ENCODE peak calls at places on chromosomes 12 and 14, in six cellular contexts. One of them, this sample, is unnamed.

GRCh38 chr14:49051328-49052060 is 534.7 kb downstream of the RPS29 start:
- DNase-seq in neural progenitor cell: no peak
- DNase-seq in mucosa of descending colon: no peak
- DNase-seq in coronary artery: no peak
- DNase-seq in fibroblast of pulmonary artery: no peak
- DNase-seq in uterus: no peak
- DNase-seq in this sample: no peak

GRCh38 chr12:58202933-58203713 is 261.8 kb downstream of the ATP23 start:
- DNase-seq in mucosa of descending colon: no peak
- DNase-seq in fibroblast of pulmonary artery: peak
- DNase-seq in neural progenitor cell: no peak
- DNase-seq in uterus: no peak
- DNase-seq in coronary artery: no peak
- DNase-seq in this sample: no peak

GRCh38 chr14:72701610-72702009 is 192.3 kb downstream of the DPF3 start:
- DNase-seq in uterus: no peak
- DNase-seq in coronary artery: no peak
- DNase-seq in fibroblast of pulmonary artery: no peak
- DNase-seq in neural progenitor cell: peak
- DNase-seq in mucosa of descending colon: no peak
- DNase-seq in this sample: no peak

GRCh38 chr12:45296046-45296586 is 80.2 kb downstream of the ANO6 start:
- DNase-seq in coronary artery: no peak
- DNase-seq in neural progenitor cell: no peak
- DNase-seq in fibroblast of pulmonary artery: no peak
- DNase-seq in uterus: no peak
- DNase-seq in mucosa of descending colon: no peak
- DNase-seq in this sample: no peak

GRCh38 chr14:71202881-71203280 is 295.6 kb downstream of the PCNX1 start:
- DNase-seq in mucosa of descending colon: no peak
- DNase-seq in neural progenitor cell: no peak
- DNase-seq in uterus: no peak
- DNase-seq in fibroblast of pulmonary artery: peak
- DNase-seq in coronary artery: no peak
- DNase-seq in this sample: no peak

GRCh38 chr12:29517265-29517664 is 19.8 kb upstream of the OVCH1 start:
- DNase-seq in coronary artery: no peak
- DNase-seq in neural progenitor cell: no peak
- DNase-seq in mucosa of descending colon: peak
- DNase-seq in uterus: no peak
- DNase-seq in fibroblast of pulmonary artery: no peak
- DNase-seq in this sample: no peak

GRCh38 chr14:50013198-50013918 is 103.0 kb downstream of the VCPKMT start:
- DNase-seq in coronary artery: no peak
- DNase-seq in fibroblast of pulmonary artery: no peak
- DNase-seq in mucosa of descending colon: no peak
- DNase-seq in neural progenitor cell: no peak
- DNase-seq in uterus: no peak
- DNase-seq in this sample: no peak

GRCh38 chr12:121883315-121883660 is 5.3 kb upstream of the PSMD9 start:
- DNase-seq in coronary artery: no peak
- DNase-seq in uterus: no peak
- DNase-seq in mucosa of descending colon: no peak
- DNase-seq in fibroblast of pulmonary artery: no peak
- DNase-seq in neural progenitor cell: peak
- DNase-seq in this sample: no peak

GRCh38 chr12:89474615-89475014 is 50.0 kb downstream of the GALNT4 start:
- DNase-seq in uterus: no peak
- DNase-seq in fibroblast of pulmonary artery: no peak
- DNase-seq in mucosa of descending colon: no peak
- DNase-seq in coronary artery: no peak
- DNase-seq in neural progenitor cell: no peak
- DNase-seq in this sample: no peak

GRCh38 chr14:31897581-31898186 is 179.4 kb upstream of the ARHGAP5 start:
- DNase-seq in fibroblast of pulmonary artery: peak
- DNase-seq in mucosa of descending colon: peak
- DNase-seq in neural progenitor cell: peak
- DNase-seq in uterus: no peak
- DNase-seq in coronary artery: no peak
- DNase-seq in this sample: no peak

GRCh38 chr12:80269953-80270552 is 170.7 kb downstream of the OTOGL start:
- DNase-seq in fibroblast of pulmonary artery: peak
- DNase-seq in coronary artery: no peak
- DNase-seq in neural progenitor cell: peak
- DNase-seq in mucosa of descending colon: peak
- DNase-seq in uterus: no peak
- DNase-seq in this sample: peak

GRCh38 chr14:44771495-44771894 is 190.3 kb downstream of the KLHL28 start:
- DNase-seq in coronary artery: no peak
- DNase-seq in mucosa of descending colon: no peak
- DNase-seq in neural progenitor cell: no peak
- DNase-seq in fibroblast of pulmonary artery: no peak
- DNase-seq in uterus: no peak
- DNase-seq in this sample: no peak

GRCh38 chr14:105317546-105317945 is 3.0 kb downstream of the PACS2 start:
- DNase-seq in fibroblast of pulmonary artery: peak
- DNase-seq in uterus: no peak
- DNase-seq in neural progenitor cell: no peak
- DNase-seq in mucosa of descending colon: no peak
- DNase-seq in coronary artery: no peak
- DNase-seq in this sample: peak
- TF ChIP-seq CTCF in fibroblast of pulmonary artery: no peak
- TF ChIP-seq CTCF in uterus: peak
- TF ChIP-seq CTCF in neural progenitor cell: no peak
- TF ChIP-seq CTCF in mucosa of descending colon: no peak
- TF ChIP-seq CTCF in coronary artery: no peak
- TF ChIP-seq CTCF in this sample: no peak

GRCh38 chr14:89848165-89848564 is 106.4 kb downstream of the EFCAB11 start:
- DNase-seq in uterus: no peak
- DNase-seq in neural progenitor cell: no peak
- DNase-seq in mucosa of descending colon: no peak
- DNase-seq in coronary artery: no peak
- DNase-seq in fibroblast of pulmonary artery: peak
- DNase-seq in this sample: peak
- TF ChIP-seq CTCF in uterus: no peak
- TF ChIP-seq CTCF in neural progenitor cell: peak
- TF ChIP-seq CTCF in mucosa of descending colon: no peak
- TF ChIP-seq CTCF in coronary artery: no peak
- TF ChIP-seq CTCF in fibroblast of pulmonary artery: peak
- TF ChIP-seq CTCF in this sample: peak

DNA sequence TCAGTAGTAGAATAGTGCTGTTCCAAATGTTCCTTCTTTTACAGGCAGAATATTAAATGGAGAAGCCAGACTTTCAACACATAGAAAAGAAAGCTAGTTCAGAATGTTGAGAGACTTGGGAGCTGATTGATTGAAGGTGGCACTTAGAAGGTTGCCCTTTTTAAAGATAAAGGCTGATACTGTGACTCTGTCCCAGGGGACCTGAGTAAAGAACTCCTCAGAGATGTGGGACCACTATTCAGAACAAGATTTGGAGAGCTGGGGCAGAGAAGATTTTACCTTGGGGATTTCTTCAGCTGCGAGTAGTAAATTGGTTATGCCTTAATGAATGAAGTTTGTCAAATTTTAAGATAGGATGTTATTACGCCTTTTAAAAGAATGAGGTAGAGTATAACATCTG is 21.4 kb upstream of the BTG1 start:
- DNase-seq in mucosa of descending colon: no peak
- DNase-seq in uterus: no peak
- DNase-seq in fibroblast of pulmonary artery: no peak
- DNase-seq in coronary artery: no peak
- DNase-seq in neural progenitor cell: no peak
- DNase-seq in this sample: no peak
- TF ChIP-seq CTCF in mucosa of descending colon: no peak
- TF ChIP-seq CTCF in uterus: no peak
- TF ChIP-seq CTCF in fibroblast of pulmonary artery: no peak
- TF ChIP-seq CTCF in coronary artery: no peak
- TF ChIP-seq CTCF in neural progenitor cell: no peak
- TF ChIP-seq CTCF in this sample: no peak

DNA sequence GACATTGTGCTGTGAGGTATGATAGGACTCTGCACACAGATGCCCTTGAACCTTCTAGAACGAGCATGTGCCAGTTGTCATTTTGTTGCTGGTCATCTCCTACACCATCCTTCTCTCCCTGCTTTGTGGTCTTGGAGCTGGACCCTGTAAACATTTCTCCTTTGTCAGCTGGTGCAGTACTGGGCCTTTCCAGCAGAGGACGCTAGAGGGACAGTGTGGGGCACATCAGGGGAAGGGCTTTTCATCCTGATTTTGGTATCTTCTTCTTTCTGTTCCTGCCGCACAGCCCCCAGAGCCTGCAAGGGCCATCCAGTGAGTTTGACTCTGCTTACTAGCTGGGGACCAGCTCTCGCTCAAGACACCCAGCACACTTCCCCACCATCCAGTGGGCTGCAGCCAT is 484.6 kb downstream of the AACS start:
- DNase-seq in coronary artery: no peak
- DNase-seq in mucosa of descending colon: no peak
- DNase-seq in uterus: no peak
- DNase-seq in fibroblast of pulmonary artery: no peak
- DNase-seq in neural progenitor cell: no peak
- DNase-seq in this sample: no peak
- TF ChIP-seq CTCF in coronary artery: no peak
- TF ChIP-seq CTCF in mucosa of descending colon: no peak
- TF ChIP-seq CTCF in uterus: no peak
- TF ChIP-seq CTCF in fibroblast of pulmonary artery: peak
- TF ChIP-seq CTCF in neural progenitor cell: peak
- TF ChIP-seq CTCF in this sample: peak

DNA sequence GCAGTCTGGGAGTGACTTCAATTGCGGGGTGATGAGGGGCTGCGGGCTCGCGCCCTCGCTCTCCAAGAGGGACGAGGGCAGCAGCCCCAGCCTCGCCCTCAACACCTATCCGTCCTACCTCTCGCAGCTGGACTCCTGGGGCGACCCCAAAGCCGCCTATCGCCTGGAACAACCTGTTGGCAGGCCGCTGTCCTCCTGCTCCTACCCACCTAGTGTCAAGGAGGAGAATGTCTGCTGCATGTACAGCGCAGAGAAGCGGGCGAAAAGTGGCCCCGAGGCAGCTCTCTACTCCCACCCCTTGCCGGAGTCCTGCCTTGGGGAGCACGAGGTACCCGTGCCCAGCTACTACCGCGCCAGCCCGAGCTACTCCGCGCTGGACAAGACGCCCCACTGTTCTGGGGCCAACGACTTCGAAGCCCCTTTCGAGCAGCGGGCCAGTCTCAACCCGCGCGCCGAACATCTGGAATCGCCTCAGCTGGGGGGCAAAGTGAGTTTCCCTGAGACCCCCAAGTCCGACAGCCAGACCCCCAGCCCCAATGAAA is 483 bp downstream of the HOXC10 start:
- DNase-seq in uterus: no peak
- DNase-seq in mucosa of descending colon: no peak
- DNase-seq in fibroblast of pulmonary artery: no peak
- DNase-seq in neural progenitor cell: no peak
- DNase-seq in coronary artery: no peak
- DNase-seq in this sample: no peak
- TF ChIP-seq CTCF in uterus: no peak
- TF ChIP-seq CTCF in mucosa of descending colon: no peak
- TF ChIP-seq CTCF in fibroblast of pulmonary artery: no peak
- TF ChIP-seq CTCF in neural progenitor cell: no peak
- TF ChIP-seq CTCF in coronary artery: no peak
- TF ChIP-seq CTCF in this sample: peak

GRCh38 chr14:24817638-24818053 is 183.7 kb upstream of the GZMB start:
- DNase-seq in neural progenitor cell: peak
- DNase-seq in uterus: no peak
- DNase-seq in fibroblast of pulmonary artery: peak
- DNase-seq in mucosa of descending colon: peak
- DNase-seq in coronary artery: no peak
- DNase-seq in this sample: no peak
- TF ChIP-seq CTCF in neural progenitor cell: peak
- TF ChIP-seq CTCF in uterus: no peak
- TF ChIP-seq CTCF in fibroblast of pulmonary artery: peak
- TF ChIP-seq CTCF in mucosa of descending colon: no peak
- TF ChIP-seq CTCF in coronary artery: no peak
- TF ChIP-seq CTCF in this sample: peak

DNA sequence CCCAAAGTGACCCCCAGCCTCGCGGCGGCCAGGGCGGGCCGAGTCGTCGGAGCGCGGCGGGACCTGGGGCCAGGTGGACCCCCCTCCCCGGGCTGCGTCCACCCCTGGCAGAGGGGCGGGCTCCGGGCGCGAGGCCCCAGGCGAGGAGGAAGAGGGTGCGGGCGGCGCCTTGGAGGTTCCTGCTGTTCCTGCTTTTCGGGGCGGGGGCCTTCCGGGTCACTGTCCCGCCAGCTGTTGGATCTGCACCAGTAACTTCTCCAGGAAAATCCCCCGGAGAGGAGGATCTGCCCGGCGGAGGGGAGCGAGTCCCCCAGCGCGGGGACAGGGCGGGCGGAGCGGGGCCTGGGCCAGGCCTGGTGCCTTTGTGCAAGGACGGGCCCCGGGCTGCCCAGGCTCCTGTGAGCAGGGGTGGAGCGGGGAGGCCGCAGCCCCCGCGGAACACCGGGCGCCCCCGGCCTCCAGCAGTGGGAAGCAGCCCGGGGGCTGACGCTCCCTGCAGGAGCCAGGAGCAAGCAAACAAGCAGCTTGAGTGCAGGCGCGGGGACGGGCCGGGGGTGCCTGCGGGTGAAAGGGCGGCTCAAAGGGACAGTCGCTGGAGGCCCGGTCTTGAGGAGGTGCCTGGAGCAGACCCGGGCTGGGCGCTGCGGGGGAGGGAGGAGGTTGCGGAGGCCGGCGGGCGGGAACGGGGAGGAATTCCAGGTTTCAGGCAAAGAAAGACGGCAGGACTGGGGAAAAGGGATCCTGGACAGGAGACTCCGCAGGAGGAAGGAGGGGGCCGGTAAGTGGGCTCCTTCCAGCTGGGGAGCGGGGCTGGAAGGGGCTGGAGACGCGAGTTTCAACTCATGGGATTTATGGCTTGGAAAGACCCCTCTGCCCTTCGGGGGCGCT is 15.5 kb downstream of the TNFAIP2 start:
- DNase-seq in fibroblast of pulmonary artery: no peak
- DNase-seq in neural progenitor cell: peak
- DNase-seq in coronary artery: no peak
- DNase-seq in mucosa of descending colon: no peak
- DNase-seq in uterus: peak
- DNase-seq in this sample: no peak
- TF ChIP-seq CTCF in fibroblast of pulmonary artery: no peak
- TF ChIP-seq CTCF in neural progenitor cell: no peak
- TF ChIP-seq CTCF in coronary artery: no peak
- TF ChIP-seq CTCF in mucosa of descending colon: no peak
- TF ChIP-seq CTCF in uterus: no peak
- TF ChIP-seq CTCF in this sample: no peak

This sample was measured in astrocyte of the spinal cord.